ENCODE peak calls at places on chromosomes 3 and 15, in five cellular contexts. W is DMS 273 treated with DMSO at 0.1 percent for 48 hours; Q is activated CD4-positive, alpha-beta T cell treated with anti-CD3 and anti-CD28 coated beads for 24 hours; F is NCI-H69; L is stimulated activated effector memory CD8-positive, alpha-beta T cell treated with anti-CD3 and anti-CD28 coated beads, Interleukin-12 subunit alpha, Interleukin-12 subunit beta, amount 100 ng/mL, for 72 hours. R is an unnamed sample.

GRCh38 chr3:180180795-180181194 is 144.1 kb upstream of the PEX5L start:
- DNase-seq in W (no peak), Q (no peak), F (no peak), L (no peak), R (no peak)

GRCh38 chr3:197667968-197668367 is 68.7 kb downstream of the RUBCN start:
- DNase-seq in W (no peak), Q (no peak), F (no peak), L (no peak), R (no peak)

GRCh38 chr3:131794766-131795381 is 239.9 kb downstream of the CPNE4 start:
- DNase-seq in W (peak), Q (no peak), F (peak), L (no peak), R (peak)

GRCh38 chr3:196440041-196440537 is 7.9 kb upstream of the UBXN7 start:
- DNase-seq in W (peak), Q (no peak), F (no peak), L (no peak), R (no peak)

GRCh38 chr15:64807051-64807749 is 18.2 kb downstream of the PIF1 start:
- DNase-seq in W (no peak), Q (no peak), F (no peak), L (no peak), R (no peak)

GRCh38 chr3:182644013-182644412 is 149.3 kb upstream of the ATP11B start:
- DNase-seq in W (no peak), Q (no peak), F (peak), L (no peak), R (no peak)

GRCh38 chr3:45084820-45085816 is 59.0 kb downstream of the CLEC3B start:
- DNase-seq in W (no peak), Q (no peak), F (no peak), L (no peak), R (no peak)

GRCh38 chr3:155560135-155560534 is 184.7 kb downstream of the PLCH1 start:
- DNase-seq in W (no peak), Q (no peak), F (no peak), L (no peak), R (no peak)

GRCh38 chr3:45273681-45274515 is 47.8 kb upstream of the TMEM158 start:
- DNase-seq in W (no peak), Q (no peak), F (peak), L (peak), R (no peak)

GRCh38 chr3:153552887-153553604 is 391.0 kb downstream of the RAP2B start:
- DNase-seq in W (no peak), Q (no peak), F (no peak), L (no peak), R (no peak)

GRCh38 chr15:63718590-63719035 is 115.1 kb downstream of the HERC1 start:
- DNase-seq in W (no peak), Q (no peak), F (no peak), L (no peak), R (no peak)

GRCh38 chr15:92638709-92639365 is 16.7 kb downstream of the FAM174B start:
- DNase-seq in W (no peak), Q (no peak), F (no peak), L (no peak), R (no peak)

GRCh38 chr3:18501679-18502343 is 76.7 kb upstream of the SATB1 start:
- DNase-seq in W (no peak), Q (no peak), F (no peak), L (no peak), R (no peak)

GRCh38 chr3:112116777-112117186 is 16.3 kb downstream of the GCSAM start:
- DNase-seq in W (no peak), Q (no peak), F (no peak), L (no peak), R (no peak)

GRCh38 chr3:38142959-38143358 is 4.5 kb downstream of the MYD88 start:
- DNase-seq in W (no peak), Q (no peak), F (no peak), L (no peak), R (no peak)

GRCh38 chr3:122356402-122356801 is 26.6 kb downstream of the MIX23 start:
- DNase-seq in W (peak), Q (no peak), F (peak), L (no peak), R (no peak)

GRCh38 chr15:69834756-69835155 is 263.0 kb downstream of the TLE3 start:
- DNase-seq in W (no peak), Q (no peak), F (no peak), L (no peak), R (no peak)

GRCh38 chr15:72511536-72511935 is 37.4 kb downstream of the ARIH1 start:
- DNase-seq in W (no peak), Q (no peak), F (no peak), L (no peak), R (no peak)

GRCh38 chr3:187802928-187803259 is 57.6 kb upstream of the BCL6 start:
- DNase-seq in W (no peak), Q (peak), F (no peak), L (peak), R (peak)

GRCh38 chr3:87182023-87182422 is 45.1 kb upstream of the CHMP2B start:
- DNase-seq in W (no peak), Q (no peak), F (no peak), L (no peak), R (no peak)

GRCh38 chr15:58260186-58260910 is 122.2 kb downstream of the AQP9 start:
- DNase-seq in W (no peak), Q (no peak), F (peak), L (no peak), R (no peak)

GRCh38 chr3:194326192-194327029 is 24.7 kb downstream of the CPN2 start:
- DNase-seq in W (no peak), Q (no peak), F (no peak), L (no peak), R (no peak)

R was measured in GM18507.